ENCODE peak calls at places on chromosome 14, in four cellular contexts. E is HepG2, P is MG63, Z is gastrocnemius medialis. O is an unnamed sample.

GRCh38 chr14:33809456-33809855 is 141.4 kb downstream of the EGLN3 start:
- DNase-seq in E (no peak), P (no peak), Z (no peak), O (no peak)

GRCh38 chr14:69501362-69501964 is 16.9 kb downstream of the PLEKHD1 start:
- DNase-seq in P (peak; percentile 45), Z (peak; percentile 79), E (no peak), O (peak; percentile 54)

GRCh38 chr14:90274019-90274418 is 17.7 kb downstream of the PSMC1 start:
- DNase-seq in E (no peak), Z (no peak), P (no peak), O (no peak)

GRCh38 chr14:75279739-75280447 is 1.3 kb downstream of the FOS start:
- DNase-seq in Z (no peak), E (no peak), P (no peak), O (no peak)

GRCh38 chr14:75685910-75686309 is 24.9 kb downstream of the TTLL5 start:
- DNase-seq in Z (no peak), E (no peak), P (no peak), O (no peak)

GRCh38 chr14:101726954-101727302 is 34.6 kb upstream of the PPP2R5C start:
- DNase-seq in E (no peak), P (no peak), Z (no peak), O (no peak)

GRCh38 chr14:45891417-45892080 is 638.5 kb upstream of the MIS18BP1 start:
- DNase-seq in Z (no peak), P (no peak), E (no peak), O (peak; percentile 41)

GRCh38 chr14:71692496-71692895 is 239.7 kb upstream of the RGS6 start:
- DNase-seq in Z (no peak), P (peak; percentile 71), E (no peak), O (no peak)

GRCh38 chr14:90109858-90110257 is 48.1 kb downstream of the KCNK13 start:
- DNase-seq in P (no peak), Z (no peak), E (peak; percentile 13), O (peak; percentile 25)

GRCh38 chr14:99391671-99392070 is 89.0 kb downstream of the SETD3 start:
- DNase-seq in E (no peak), Z (no peak), P (no peak), O (no peak)

GRCh38 chr14:59118171-59118570 is 70.3 kb upstream of the DAAM1 start:
- DNase-seq in P (no peak), Z (no peak), E (no peak), O (no peak)

GRCh38 chr14:59268011-59268410 is 79.5 kb downstream of the DAAM1 start:
- DNase-seq in Z (no peak), P (peak; percentile 8), E (no peak), O (no peak)

GRCh38 chr14:77663289-77663688 is 44.5 kb downstream of the ALKBH1 start:
- DNase-seq in E (no peak), P (no peak), Z (no peak), O (no peak)

GRCh38 chr14:51424569-51425251 is 184.7 kb downstream of the TMX1 start:
- DNase-seq in Z (peak; percentile 39), E (no peak), P (no peak), O (no peak)

GRCh38 chr14:74917646-74918081 is 5.4 kb downstream of the RPS6KL1 start:
- DNase-seq in E (no peak), Z (peak; percentile 71), P (peak; percentile 73), O (no peak)

GRCh38 chr14:59181804-59182203 is 6.7 kb upstream of the DAAM1 start:
- DNase-seq in E (no peak), Z (no peak), P (no peak), O (no peak)

GRCh38 chr14:51644215-51644969 is 7.3 kb upstream of the FRMD6 start:
- DNase-seq in Z (no peak), P (no peak), E (no peak), O (no peak)

GRCh38 chr14:94307410-94307992 is 14.4 kb upstream of the SERPINA10 start:
- DNase-seq in Z (no peak), P (no peak), E (peak; percentile 50), O (peak; percentile 22)

GRCh38 chr14:68911594-68912227 is 67.4 kb downstream of the ACTN1 start:
- DNase-seq in P (peak; percentile 41), E (peak; percentile 74), Z (peak; percentile 54), O (peak; percentile 72)

GRCh38 chr14:80570930-80571298 is 359.6 kb upstream of the DIO2 start:
- DNase-seq in Z (no peak), E (no peak), P (no peak), O (no peak)

GRCh38 chr14:28361486-28361885 is 405.1 kb upstream of the FOXG1 start:
- DNase-seq in Z (no peak), E (no peak), P (no peak), O (no peak)

GRCh38 chr14:83300454-83301064 is 1766.9 kb upstream of the SEL1L start:
- DNase-seq in P (no peak), E (peak; percentile 12), Z (no peak), O (no peak)

GRCh38 chr14:69101331-69101826 is 51.5 kb downstream of the DCAF5 start:
- DNase-seq in P (peak; percentile 31), Z (no peak), E (no peak), O (peak; percentile 9)

GRCh38 chr14:75861161-75861621 is 120.6 kb downstream of the TGFB3 start:
- DNase-seq in P (peak; percentile 20), E (peak; percentile 80), Z (no peak), O (no peak)

GRCh38 chr14:36511981-36512584 is 7.9 kb downstream of the NKX2-1 start:
- DNase-seq in P (no peak), Z (no peak), E (no peak), O (no peak)
- H3K27me3 ChIP-seq in P (peaks cover 6% of the 10 kb centered on the region), Z (peaks cover 97% of the 10 kb centered on the region), E (peaks cover 92% of the 10 kb centered on the region), O (no peaks in the 10 kb centered on the region)

GRCh38 chr14:106840258-106840657 is 1313.9 kb downstream of the TMEM121 start:
- DNase-seq in E (no peak), Z (no peak), P (no peak), O (no peak)

GRCh38 chr14:106843376-106843775 is 1317.0 kb downstream of the TMEM121 start:
- DNase-seq in P (no peak), Z (no peak), E (no peak), O (no peak)

GRCh38 chr14:106843951-106844483 is 1317.6 kb downstream of the TMEM121 start:
- DNase-seq in Z (no peak), E (no peak), P (peak; percentile 17), O (peak; percentile 58)

GRCh38 chr14:106842687-106843086 is 1316.3 kb downstream of the TMEM121 start:
- DNase-seq in E (peak; percentile 55), P (no peak), Z (no peak), O (no peak)

GRCh38 chr14:106841701-106842100 is 1315.3 kb downstream of the TMEM121 start:
- DNase-seq in E (no peak), Z (no peak), P (no peak), O (no peak)
- H3K27me3 ChIP-seq in E (no peaks in the 10 kb centered on the region), Z (no peaks in the 10 kb centered on the region), P (no peaks in the 10 kb centered on the region), O (no peaks in the 10 kb centered on the region)

GRCh38 chr14:58107947-58108552 is 44.0 kb downstream of the ARMH4 start:
- DNase-seq in Z (peak; percentile 16), E (peak; percentile 44), P (no peak), O (peak; percentile 70)
- H3K27me3 ChIP-seq in Z (no peaks in the 10 kb centered on the region), E (no peaks in the 10 kb centered on the region), P (peaks cover 5% of the 10 kb centered on the region), O (peaks cover under 1% of the 10 kb centered on the region)

DNA sequence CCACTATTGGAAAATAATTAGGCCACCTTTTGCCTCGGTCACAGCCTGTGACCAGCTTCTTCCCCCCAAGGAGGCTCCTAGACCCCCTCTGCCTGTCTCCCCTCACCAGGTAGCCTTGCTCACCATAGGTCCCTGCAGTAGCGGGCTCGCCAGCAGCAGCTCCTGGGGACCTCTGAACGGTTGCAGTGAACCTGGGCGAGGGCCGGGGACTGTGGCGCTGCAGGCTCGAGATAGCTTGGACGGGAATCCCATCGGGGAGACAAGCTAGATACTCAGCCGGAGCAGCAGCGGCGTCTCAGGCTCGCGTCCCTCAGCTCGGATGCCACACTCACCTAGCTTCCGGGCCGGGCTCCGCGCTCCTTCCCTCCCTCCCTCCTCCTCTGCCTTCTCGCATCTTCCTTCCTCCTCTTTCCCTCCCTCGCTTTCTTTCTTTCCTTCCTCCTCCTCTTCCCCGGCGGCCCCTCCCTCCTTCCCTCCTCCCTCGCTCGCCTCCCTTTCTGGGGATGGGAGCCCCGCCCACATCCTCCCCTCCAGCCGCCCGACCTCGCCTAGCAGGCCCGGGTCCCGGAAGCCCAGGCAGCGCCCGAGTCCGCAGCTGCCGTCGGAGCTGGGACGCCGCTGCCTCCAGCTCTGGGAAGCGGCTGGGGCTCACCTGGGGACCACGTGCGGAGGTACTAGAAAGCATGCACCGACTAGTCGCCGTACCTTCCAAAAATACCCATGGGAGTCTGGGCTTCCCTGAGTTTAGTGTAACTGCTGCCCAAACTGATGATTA is at the start of gene BMP4:
- DNase-seq in E (peak; percentile 82), Z (peak; percentile 75), P (no peak), O (no peak)
- H3K27me3 ChIP-seq in E (no peaks in the 10 kb centered on the region), Z (peaks cover 35% of the 10 kb centered on the region), P (no peaks in the 10 kb centered on the region), O (no peaks in the 10 kb centered on the region)